ENCODE peak calls at places on chromosomes 2 and 18, in ten cellular contexts. One of them, this sample, is unnamed.

GRCh38 chr2:696463-696862 is 19.3 kb upstream of the TMEM18 start:
- DNase-seq in adrenal gland: no peak
- DNase-seq in left lung: no peak
- DNase-seq in psoas muscle: no peak
- DNase-seq in GM23338: no peak
- DNase-seq in transverse colon: no peak
- DNase-seq in endodermal cell: no peak
- DNase-seq in uterus: no peak
- DNase-seq in A549: no peak
- DNase-seq in IMR-90: no peak
- DNase-seq in this sample: no peak

GRCh38 chr18:26656944-26657536 is 108.7 kb upstream of the KCTD1 start:
- DNase-seq in left lung: peak; percentile 79
- DNase-seq in endodermal cell: peak; percentile 86
- DNase-seq in GM23338: peak; percentile 79
- DNase-seq in IMR-90: peak; percentile 36
- DNase-seq in transverse colon: peak; percentile 71
- DNase-seq in adrenal gland: peak; percentile 84
- DNase-seq in psoas muscle: peak; percentile 75
- DNase-seq in A549: peak; percentile 48
- DNase-seq in uterus: peak; percentile 78
- DNase-seq in this sample: peak; percentile 88

GRCh38 chr18:45839415-45840395 is 14.2 kb downstream of the SIGLEC15 start:
- DNase-seq in IMR-90: peak; percentile 80
- DNase-seq in transverse colon: no peak
- DNase-seq in psoas muscle: no peak
- DNase-seq in GM23338: peak; percentile 76
- DNase-seq in A549: peak; percentile 63
- DNase-seq in left lung: no peak
- DNase-seq in adrenal gland: peak; percentile 61
- DNase-seq in endodermal cell: peak; percentile 86
- DNase-seq in uterus: no peak
- DNase-seq in this sample: peak; percentile 71

GRCh38 chr18:35203001-35203553 is 37.8 kb upstream of the ZNF397 start:
- DNase-seq in A549: no peak
- DNase-seq in left lung: no peak
- DNase-seq in transverse colon: no peak
- DNase-seq in GM23338: no peak
- DNase-seq in psoas muscle: no peak
- DNase-seq in IMR-90: no peak
- DNase-seq in uterus: no peak
- DNase-seq in adrenal gland: no peak
- DNase-seq in endodermal cell: no peak
- DNase-seq in this sample: no peak

GRCh38 chr2:161426788-161427412 is 10.8 kb downstream of the TBR1 start:
- DNase-seq in uterus: no peak
- DNase-seq in IMR-90: peak; percentile 43
- DNase-seq in endodermal cell: peak; percentile 72
- DNase-seq in A549: no peak
- DNase-seq in left lung: no peak
- DNase-seq in adrenal gland: no peak
- DNase-seq in GM23338: peak; percentile 43
- DNase-seq in transverse colon: no peak
- DNase-seq in psoas muscle: no peak
- DNase-seq in this sample: no peak

GRCh38 chr2:26401739-26402541 is at the start of gene DRC1:
- DNase-seq in endodermal cell: peak; percentile 96
- DNase-seq in A549: peak; percentile 88
- DNase-seq in transverse colon: peak; percentile 23
- DNase-seq in IMR-90: peak; percentile 67
- DNase-seq in uterus: peak; percentile 20
- DNase-seq in left lung: peak; percentile 68
- DNase-seq in psoas muscle: peak; percentile 40
- DNase-seq in GM23338: peak; percentile 96
- DNase-seq in adrenal gland: peak; percentile 57
- DNase-seq in this sample: no peak

GRCh38 chr2:109381327-109381820 is 232.4 kb downstream of the SEPTIN10 start:
- DNase-seq in transverse colon: no peak
- DNase-seq in endodermal cell: peak; percentile 17
- DNase-seq in adrenal gland: no peak
- DNase-seq in GM23338: no peak
- DNase-seq in psoas muscle: no peak
- DNase-seq in uterus: no peak
- DNase-seq in IMR-90: no peak
- DNase-seq in A549: no peak
- DNase-seq in left lung: peak; percentile 5
- DNase-seq in this sample: peak; percentile 56

GRCh38 chr2:216119986-216120385 is 10.8 kb downstream of the XRCC5 start:
- DNase-seq in psoas muscle: no peak
- DNase-seq in left lung: no peak
- DNase-seq in adrenal gland: no peak
- DNase-seq in A549: no peak
- DNase-seq in transverse colon: no peak
- DNase-seq in endodermal cell: no peak
- DNase-seq in IMR-90: no peak
- DNase-seq in uterus: no peak
- DNase-seq in GM23338: no peak
- DNase-seq in this sample: no peak

GRCh38 chr2:176503760-176504159 is 234.5 kb downstream of the MTX2 start:
- DNase-seq in psoas muscle: no peak
- DNase-seq in adrenal gland: no peak
- DNase-seq in transverse colon: no peak
- DNase-seq in GM23338: no peak
- DNase-seq in endodermal cell: no peak
- DNase-seq in A549: no peak
- DNase-seq in IMR-90: no peak
- DNase-seq in left lung: no peak
- DNase-seq in uterus: no peak
- DNase-seq in this sample: no peak

GRCh38 chr18:46211816-46212215 is 107.6 kb downstream of the HAUS1 start:
- DNase-seq in psoas muscle: no peak
- DNase-seq in IMR-90: peak; percentile 66
- DNase-seq in GM23338: no peak
- DNase-seq in adrenal gland: no peak
- DNase-seq in uterus: no peak
- DNase-seq in endodermal cell: no peak
- DNase-seq in A549: no peak
- DNase-seq in transverse colon: no peak
- DNase-seq in left lung: no peak
- DNase-seq in this sample: no peak

GRCh38 chr2:70304501-70304900 is 2.6 kb upstream of the FAM136A start:
- DNase-seq in transverse colon: no peak
- DNase-seq in adrenal gland: no peak
- DNase-seq in IMR-90: no peak
- DNase-seq in A549: no peak
- DNase-seq in endodermal cell: peak; percentile 63
- DNase-seq in uterus: no peak
- DNase-seq in left lung: no peak
- DNase-seq in GM23338: no peak
- DNase-seq in psoas muscle: no peak
- DNase-seq in this sample: no peak

GRCh38 chr18:69936191-69936558 is 11.5 kb downstream of the CD226 start:
- DNase-seq in adrenal gland: peak; percentile 48
- DNase-seq in transverse colon: no peak
- DNase-seq in psoas muscle: no peak
- DNase-seq in IMR-90: no peak
- DNase-seq in left lung: no peak
- DNase-seq in uterus: no peak
- DNase-seq in A549: no peak
- DNase-seq in GM23338: no peak
- DNase-seq in endodermal cell: no peak
- DNase-seq in this sample: no peak

GRCh38 chr2:235070063-235070706 is 118.4 kb downstream of the SH3BP4 start:
- DNase-seq in psoas muscle: no peak
- DNase-seq in transverse colon: no peak
- DNase-seq in A549: no peak
- DNase-seq in adrenal gland: no peak
- DNase-seq in endodermal cell: peak; percentile 52
- DNase-seq in IMR-90: no peak
- DNase-seq in uterus: no peak
- DNase-seq in left lung: no peak
- DNase-seq in GM23338: peak; percentile 57
- DNase-seq in this sample: no peak

GRCh38 chr2:167826906-167827305 is 420.5 kb downstream of the STK39 start:
- DNase-seq in A549: no peak
- DNase-seq in endodermal cell: no peak
- DNase-seq in adrenal gland: no peak
- DNase-seq in IMR-90: no peak
- DNase-seq in transverse colon: no peak
- DNase-seq in psoas muscle: no peak
- DNase-seq in left lung: no peak
- DNase-seq in uterus: no peak
- DNase-seq in GM23338: no peak
- DNase-seq in this sample: no peak

GRCh38 chr18:36572135-36572856 is 256.5 kb downstream of the TPGS2 start:
- DNase-seq in adrenal gland: peak; percentile 62
- DNase-seq in IMR-90: peak; percentile 49
- DNase-seq in endodermal cell: peak; percentile 79
- DNase-seq in A549: peak; percentile 28
- DNase-seq in transverse colon: peak; percentile 28
- DNase-seq in GM23338: peak; percentile 72
- DNase-seq in psoas muscle: peak; percentile 23
- DNase-seq in left lung: no peak
- DNase-seq in uterus: no peak
- DNase-seq in this sample: peak; percentile 60
- TF ChIP-seq CTCF in adrenal gland: peak; percentile 46
- TF ChIP-seq CTCF in IMR-90: peak; percentile 53
- TF ChIP-seq CTCF in endodermal cell: peak; percentile 81
- TF ChIP-seq CTCF in A549: peak; percentile 53
- TF ChIP-seq CTCF in transverse colon: peak; percentile 27
- TF ChIP-seq CTCF in GM23338: peak; percentile 72
- TF ChIP-seq CTCF in psoas muscle: peak; percentile 61
- TF ChIP-seq CTCF in left lung: peak; percentile 57
- TF ChIP-seq CTCF in uterus: no peak
- TF ChIP-seq CTCF in this sample: peak; percentile 37

GRCh38 chr2:231222318-231223000 is 24.0 kb downstream of the ARMC9 start:
- DNase-seq in left lung: no peak
- DNase-seq in psoas muscle: no peak
- DNase-seq in GM23338: no peak
- DNase-seq in IMR-90: peak; percentile 88
- DNase-seq in adrenal gland: no peak
- DNase-seq in transverse colon: no peak
- DNase-seq in uterus: no peak
- DNase-seq in A549: no peak
- DNase-seq in endodermal cell: no peak
- DNase-seq in this sample: no peak
- H3K27ac ChIP-seq in left lung: no peak overlapping the region
- H3K27ac ChIP-seq in psoas muscle: no peak overlapping the region
- H3K27ac ChIP-seq in GM23338: no peak overlapping the region
- H3K27ac ChIP-seq in IMR-90: peak overlapping the region; percentile 89
- H3K27ac ChIP-seq in adrenal gland: peak overlapping the region; percentile 11
- H3K27ac ChIP-seq in transverse colon: peak overlapping the region; percentile 79
- H3K27ac ChIP-seq in uterus: peak overlapping the region; percentile 94
- H3K27ac ChIP-seq in A549: no peak overlapping the region
- H3K27ac ChIP-seq in endodermal cell: no peak overlapping the region
- H3K27ac ChIP-seq in this sample: peak overlapping the region; percentile 77

GRCh38 chr2:151638188-151638933 is 95.9 kb downstream of the NEB start:
- DNase-seq in uterus: no peak
- DNase-seq in IMR-90: no peak
- DNase-seq in A549: peak; percentile 16
- DNase-seq in transverse colon: peak; percentile 13
- DNase-seq in GM23338: no peak
- DNase-seq in left lung: no peak
- DNase-seq in endodermal cell: no peak
- DNase-seq in psoas muscle: no peak
- DNase-seq in adrenal gland: peak; percentile 24
- DNase-seq in this sample: no peak
- H3K4me3 ChIP-seq in uterus: no peak overlapping the region
- H3K4me3 ChIP-seq in IMR-90: peak overlapping the region; percentile 44
- H3K4me3 ChIP-seq in A549: no peak overlapping the region
- H3K4me3 ChIP-seq in transverse colon: no peak overlapping the region
- H3K4me3 ChIP-seq in GM23338: no peak overlapping the region
- H3K4me3 ChIP-seq in left lung: no peak overlapping the region
- H3K4me3 ChIP-seq in endodermal cell: no peak overlapping the region
- H3K4me3 ChIP-seq in psoas muscle: no peak overlapping the region
- H3K4me3 ChIP-seq in adrenal gland: no peak overlapping the region
- H3K4me3 ChIP-seq in this sample: no peak overlapping the region

GRCh38 chr2:182245963-182246362 is 180.9 kb downstream of the PDE1A start:
- DNase-seq in endodermal cell: no peak
- DNase-seq in uterus: no peak
- DNase-seq in adrenal gland: no peak
- DNase-seq in IMR-90: peak; percentile 4
- DNase-seq in GM23338: no peak
- DNase-seq in left lung: no peak
- DNase-seq in A549: no peak
- DNase-seq in psoas muscle: no peak
- DNase-seq in transverse colon: no peak
- DNase-seq in this sample: no peak

GRCh38 chr2:182242561-182242960 is 184.3 kb downstream of the PDE1A start:
- DNase-seq in uterus: no peak
- DNase-seq in adrenal gland: no peak
- DNase-seq in GM23338: peak; percentile 31
- DNase-seq in A549: no peak
- DNase-seq in transverse colon: no peak
- DNase-seq in left lung: no peak
- DNase-seq in endodermal cell: no peak
- DNase-seq in psoas muscle: no peak
- DNase-seq in IMR-90: no peak
- DNase-seq in this sample: no peak

GRCh38 chr2:182241936-182242335 is 184.9 kb downstream of the PDE1A start:
- DNase-seq in transverse colon: no peak
- DNase-seq in adrenal gland: no peak
- DNase-seq in uterus: no peak
- DNase-seq in endodermal cell: no peak
- DNase-seq in A549: no peak
- DNase-seq in psoas muscle: no peak
- DNase-seq in IMR-90: peak; percentile 4
- DNase-seq in GM23338: no peak
- DNase-seq in left lung: no peak
- DNase-seq in this sample: no peak

DNA sequence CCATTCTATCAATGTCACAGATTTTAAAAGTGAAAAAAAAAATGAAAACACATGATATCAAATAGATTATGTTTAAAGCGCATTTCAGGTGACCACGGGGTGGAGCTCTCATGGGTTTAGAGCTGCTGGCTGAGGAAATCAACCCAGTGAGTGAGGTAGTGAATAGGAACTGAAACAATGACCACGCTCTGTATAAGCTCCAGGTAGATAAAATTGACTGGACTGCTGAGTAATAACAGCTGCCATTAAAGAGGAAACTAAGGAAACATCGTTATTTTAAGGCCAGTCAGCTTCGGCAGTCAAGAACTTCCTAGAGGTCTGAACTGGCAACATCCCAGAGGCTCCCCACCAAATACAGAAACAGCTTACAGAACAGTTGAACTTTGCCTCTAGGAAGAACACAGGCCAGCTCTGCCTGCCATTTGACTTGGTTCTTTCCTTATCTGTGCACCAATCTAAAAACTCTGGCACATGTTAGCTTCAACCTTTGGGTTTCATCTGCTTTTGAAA is 185.9 kb downstream of the PDE1A start:
- DNase-seq in A549: peak; percentile 43
- DNase-seq in left lung: no peak
- DNase-seq in psoas muscle: no peak
- DNase-seq in adrenal gland: peak; percentile 32
- DNase-seq in transverse colon: peak; percentile 60
- DNase-seq in endodermal cell: peak; percentile 73
- DNase-seq in uterus: peak; percentile 19
- DNase-seq in IMR-90: peak; percentile 27
- DNase-seq in GM23338: peak; percentile 54
- DNase-seq in this sample: no peak
- TF ChIP-seq CTCF in A549: peak; percentile 53
- TF ChIP-seq CTCF in left lung: no peak
- TF ChIP-seq CTCF in psoas muscle: no peak
- TF ChIP-seq CTCF in adrenal gland: peak; percentile 27
- TF ChIP-seq CTCF in transverse colon: peak; percentile 57
- TF ChIP-seq CTCF in endodermal cell: peak; percentile 75
- TF ChIP-seq CTCF in uterus: no peak
- TF ChIP-seq CTCF in IMR-90: peak; percentile 34
- TF ChIP-seq CTCF in GM23338: peak; percentile 71
- TF ChIP-seq CTCF in this sample: no peak

GRCh38 chr2:217884985-217885384 is 117.8 kb downstream of the TNS1 start:
- DNase-seq in psoas muscle: no peak
- DNase-seq in uterus: no peak
- DNase-seq in transverse colon: no peak
- DNase-seq in endodermal cell: no peak
- DNase-seq in adrenal gland: no peak
- DNase-seq in GM23338: no peak
- DNase-seq in left lung: no peak
- DNase-seq in IMR-90: no peak
- DNase-seq in A549: no peak
- DNase-seq in this sample: no peak
- H3K27ac ChIP-seq in psoas muscle: no peak overlapping the region
- H3K27ac ChIP-seq in uterus: no peak overlapping the region
- H3K27ac ChIP-seq in transverse colon: no peak overlapping the region
- H3K27ac ChIP-seq in endodermal cell: no peak overlapping the region
- H3K27ac ChIP-seq in adrenal gland: no peak overlapping the region
- H3K27ac ChIP-seq in GM23338: no peak overlapping the region
- H3K27ac ChIP-seq in left lung: no peak overlapping the region
- H3K27ac ChIP-seq in IMR-90: no peak overlapping the region
- H3K27ac ChIP-seq in A549: no peak overlapping the region
- H3K27ac ChIP-seq in this sample: peak overlapping the region; percentile 30